ENCODE peak calls at places on chromosomes 16 and 17, in seven cellular contexts. One of them, this sample, is unnamed.

GRCh38 chr17:16483021-16483645 is 8.9 kb downstream of the LRRC75A start:
- DNase-seq in AG04450: no peak
- DNase-seq in ascending aorta: no peak
- DNase-seq in activated CD8-positive, alpha-beta T cell treated with anti-CD3 and anti-CD28 coated beads for 36 hours: no peak
- DNase-seq in glutamatergic neuron: no peak
- DNase-seq in type B pancreatic cell: no peak
- DNase-seq in choroid plexus epithelial cell: no peak
- DNase-seq in this sample: no peak

GRCh38 chr16:87085441-87085840 is 231.8 kb downstream of the C16orf95 start:
- DNase-seq in type B pancreatic cell: no peak
- DNase-seq in ascending aorta: no peak
- DNase-seq in glutamatergic neuron: no peak
- DNase-seq in AG04450: no peak
- DNase-seq in choroid plexus epithelial cell: no peak
- DNase-seq in activated CD8-positive, alpha-beta T cell treated with anti-CD3 and anti-CD28 coated beads for 36 hours: no peak
- DNase-seq in this sample: no peak

GRCh38 chr16:17512636-17513220 is 42.0 kb upstream of the XYLT1 start:
- DNase-seq in glutamatergic neuron: no peak
- DNase-seq in type B pancreatic cell: no peak
- DNase-seq in choroid plexus epithelial cell: no peak
- DNase-seq in AG04450: no peak
- DNase-seq in activated CD8-positive, alpha-beta T cell treated with anti-CD3 and anti-CD28 coated beads for 36 hours: no peak
- DNase-seq in ascending aorta: no peak
- DNase-seq in this sample: no peak

GRCh38 chr16:22162658-22163009 is 328 bp downstream of the SDR42E2 start:
- DNase-seq in type B pancreatic cell: no peak
- DNase-seq in choroid plexus epithelial cell: no peak
- DNase-seq in activated CD8-positive, alpha-beta T cell treated with anti-CD3 and anti-CD28 coated beads for 36 hours: no peak
- DNase-seq in glutamatergic neuron: no peak
- DNase-seq in ascending aorta: no peak
- DNase-seq in AG04450: no peak
- DNase-seq in this sample: no peak

GRCh38 chr16:15523939-15524338 is 89.6 kb downstream of the BMERB1 start:
- DNase-seq in type B pancreatic cell: no peak
- DNase-seq in glutamatergic neuron: no peak
- DNase-seq in AG04450: no peak
- DNase-seq in activated CD8-positive, alpha-beta T cell treated with anti-CD3 and anti-CD28 coated beads for 36 hours: no peak
- DNase-seq in choroid plexus epithelial cell: no peak
- DNase-seq in ascending aorta: no peak
- DNase-seq in this sample: no peak

GRCh38 chr16:76837872-76838271 is 353.1 kb upstream of the MON1B start:
- DNase-seq in activated CD8-positive, alpha-beta T cell treated with anti-CD3 and anti-CD28 coated beads for 36 hours: no peak
- DNase-seq in type B pancreatic cell: no peak
- DNase-seq in ascending aorta: no peak
- DNase-seq in AG04450: no peak
- DNase-seq in choroid plexus epithelial cell: no peak
- DNase-seq in glutamatergic neuron: no peak
- DNase-seq in this sample: no peak

GRCh38 chr17:38322156-38322779 is 21.5 kb downstream of the GPR179 start:
- DNase-seq in glutamatergic neuron: peak; percentile 83
- DNase-seq in choroid plexus epithelial cell: peak; percentile 71
- DNase-seq in AG04450: no peak
- DNase-seq in type B pancreatic cell: peak; percentile 75
- DNase-seq in activated CD8-positive, alpha-beta T cell treated with anti-CD3 and anti-CD28 coated beads for 36 hours: peak; percentile 83
- DNase-seq in ascending aorta: peak; percentile 76
- DNase-seq in this sample: peak; percentile 74

GRCh38 chr17:46061435-46061834 is 62.4 kb downstream of the STH start:
- DNase-seq in type B pancreatic cell: no peak
- DNase-seq in ascending aorta: no peak
- DNase-seq in AG04450: no peak
- DNase-seq in glutamatergic neuron: no peak
- DNase-seq in activated CD8-positive, alpha-beta T cell treated with anti-CD3 and anti-CD28 coated beads for 36 hours: no peak
- DNase-seq in choroid plexus epithelial cell: peak; percentile 52
- DNase-seq in this sample: no peak

GRCh38 chr17:81221842-81222619 is 734 bp downstream of the CEP131 start:
- DNase-seq in ascending aorta: no peak
- DNase-seq in AG04450: no peak
- DNase-seq in activated CD8-positive, alpha-beta T cell treated with anti-CD3 and anti-CD28 coated beads for 36 hours: no peak
- DNase-seq in choroid plexus epithelial cell: no peak
- DNase-seq in type B pancreatic cell: no peak
- DNase-seq in glutamatergic neuron: no peak
- DNase-seq in this sample: no peak

GRCh38 chr16:84049403-84050060 is 6.9 kb upstream of the SLC38A8 start:
- DNase-seq in type B pancreatic cell: no peak
- DNase-seq in glutamatergic neuron: no peak
- DNase-seq in ascending aorta: no peak
- DNase-seq in AG04450: no peak
- DNase-seq in activated CD8-positive, alpha-beta T cell treated with anti-CD3 and anti-CD28 coated beads for 36 hours: no peak
- DNase-seq in choroid plexus epithelial cell: no peak
- DNase-seq in this sample: no peak

GRCh38 chr17:57875109-57876022 is 25.5 kb upstream of the MRPS23 start:
- DNase-seq in AG04450: peak; percentile 97
- DNase-seq in glutamatergic neuron: peak; percentile 70
- DNase-seq in ascending aorta: peak; percentile 96
- DNase-seq in type B pancreatic cell: peak; percentile 81
- DNase-seq in activated CD8-positive, alpha-beta T cell treated with anti-CD3 and anti-CD28 coated beads for 36 hours: no peak
- DNase-seq in choroid plexus epithelial cell: peak; percentile 98
- DNase-seq in this sample: peak; percentile 66

GRCh38 chr17:67386965-67387551 is 10.0 kb downstream of the PITPNC1 start:
- DNase-seq in AG04450: no peak
- DNase-seq in type B pancreatic cell: no peak
- DNase-seq in glutamatergic neuron: peak; percentile 85
- DNase-seq in ascending aorta: no peak
- DNase-seq in choroid plexus epithelial cell: peak; percentile 32
- DNase-seq in activated CD8-positive, alpha-beta T cell treated with anti-CD3 and anti-CD28 coated beads for 36 hours: peak; percentile 82
- DNase-seq in this sample: peak; percentile 67

GRCh38 chr17:50359998-50360461 is 13.0 kb downstream of the MRPL27 start:
- DNase-seq in activated CD8-positive, alpha-beta T cell treated with anti-CD3 and anti-CD28 coated beads for 36 hours: no peak
- DNase-seq in AG04450: no peak
- DNase-seq in type B pancreatic cell: no peak
- DNase-seq in ascending aorta: no peak
- DNase-seq in glutamatergic neuron: no peak
- DNase-seq in choroid plexus epithelial cell: no peak
- DNase-seq in this sample: no peak

GRCh38 chr17:62091804-62092203 is 26.7 kb upstream of the MED13 start:
- DNase-seq in activated CD8-positive, alpha-beta T cell treated with anti-CD3 and anti-CD28 coated beads for 36 hours: no peak
- DNase-seq in choroid plexus epithelial cell: no peak
- DNase-seq in AG04450: no peak
- DNase-seq in glutamatergic neuron: no peak
- DNase-seq in ascending aorta: no peak
- DNase-seq in type B pancreatic cell: no peak
- DNase-seq in this sample: no peak

GRCh38 chr17:79721993-79722671 is 8.6 kb upstream of the ENPP7 start:
- DNase-seq in AG04450: no peak
- DNase-seq in glutamatergic neuron: no peak
- DNase-seq in choroid plexus epithelial cell: peak; percentile 41
- DNase-seq in activated CD8-positive, alpha-beta T cell treated with anti-CD3 and anti-CD28 coated beads for 36 hours: no peak
- DNase-seq in type B pancreatic cell: no peak
- DNase-seq in ascending aorta: no peak
- DNase-seq in this sample: no peak

GRCh38 chr17:6471531-6472465 is 27.5 kb downstream of the PIMREG start:
- DNase-seq in choroid plexus epithelial cell: peak; percentile 43
- DNase-seq in activated CD8-positive, alpha-beta T cell treated with anti-CD3 and anti-CD28 coated beads for 36 hours: no peak
- DNase-seq in glutamatergic neuron: no peak
- DNase-seq in AG04450: peak; percentile 15
- DNase-seq in type B pancreatic cell: no peak
- DNase-seq in ascending aorta: no peak
- DNase-seq in this sample: no peak

GRCh38 chr17:4747847-4748246 is 8.1 kb upstream of the CXCL16 start:
- DNase-seq in ascending aorta: no peak
- DNase-seq in type B pancreatic cell: no peak
- DNase-seq in choroid plexus epithelial cell: no peak
- DNase-seq in AG04450: no peak
- DNase-seq in activated CD8-positive, alpha-beta T cell treated with anti-CD3 and anti-CD28 coated beads for 36 hours: peak; percentile 48
- DNase-seq in glutamatergic neuron: no peak
- DNase-seq in this sample: no peak

GRCh38 chr16:35752773-35753558 is 2293.6 kb downstream of the TP53TG3F start:
- DNase-seq in activated CD8-positive, alpha-beta T cell treated with anti-CD3 and anti-CD28 coated beads for 36 hours: no peak
- DNase-seq in glutamatergic neuron: no peak
- DNase-seq in ascending aorta: peak; percentile 43
- DNase-seq in AG04450: no peak
- DNase-seq in choroid plexus epithelial cell: no peak
- DNase-seq in type B pancreatic cell: no peak
- DNase-seq in this sample: no peak

GRCh38 chr17:73304438-73304837 is 7.4 kb downstream of the CDC42EP4 start:
- DNase-seq in ascending aorta: no peak
- DNase-seq in choroid plexus epithelial cell: no peak
- DNase-seq in AG04450: no peak
- DNase-seq in activated CD8-positive, alpha-beta T cell treated with anti-CD3 and anti-CD28 coated beads for 36 hours: no peak
- DNase-seq in glutamatergic neuron: no peak
- DNase-seq in type B pancreatic cell: no peak
- DNase-seq in this sample: no peak

GRCh38 chr16:9091867-9092281 is 430 bp downstream of the HAPSTR1 start:
- DNase-seq in choroid plexus epithelial cell: no peak
- DNase-seq in activated CD8-positive, alpha-beta T cell treated with anti-CD3 and anti-CD28 coated beads for 36 hours: peak; percentile 58
- DNase-seq in glutamatergic neuron: no peak
- DNase-seq in type B pancreatic cell: peak; percentile 74
- DNase-seq in AG04450: no peak
- DNase-seq in ascending aorta: peak; percentile 71
- DNase-seq in this sample: peak; percentile 6

GRCh38 chr17:1636732-1637285 is 8.2 kb upstream of the SLC43A2 start:
- DNase-seq in activated CD8-positive, alpha-beta T cell treated with anti-CD3 and anti-CD28 coated beads for 36 hours: no peak
- DNase-seq in choroid plexus epithelial cell: no peak
- DNase-seq in AG04450: no peak
- DNase-seq in type B pancreatic cell: no peak
- DNase-seq in ascending aorta: no peak
- DNase-seq in glutamatergic neuron: no peak
- DNase-seq in this sample: no peak

GRCh38 chr16:89090182-89090630 is 3.4 kb upstream of the ACSF3 start:
- DNase-seq in type B pancreatic cell: no peak
- DNase-seq in ascending aorta: no peak
- DNase-seq in glutamatergic neuron: no peak
- DNase-seq in choroid plexus epithelial cell: no peak
- DNase-seq in activated CD8-positive, alpha-beta T cell treated with anti-CD3 and anti-CD28 coated beads for 36 hours: no peak
- DNase-seq in AG04450: no peak
- DNase-seq in this sample: no peak

GRCh38 chr17:31580331-31581021 is 189.0 kb downstream of the RAB11FIP4 start:
- DNase-seq in glutamatergic neuron: no peak
- DNase-seq in ascending aorta: peak; percentile 90
- DNase-seq in type B pancreatic cell: no peak
- DNase-seq in AG04450: no peak
- DNase-seq in activated CD8-positive, alpha-beta T cell treated with anti-CD3 and anti-CD28 coated beads for 36 hours: no peak
- DNase-seq in choroid plexus epithelial cell: peak; percentile 61
- DNase-seq in this sample: no peak

DNA sequence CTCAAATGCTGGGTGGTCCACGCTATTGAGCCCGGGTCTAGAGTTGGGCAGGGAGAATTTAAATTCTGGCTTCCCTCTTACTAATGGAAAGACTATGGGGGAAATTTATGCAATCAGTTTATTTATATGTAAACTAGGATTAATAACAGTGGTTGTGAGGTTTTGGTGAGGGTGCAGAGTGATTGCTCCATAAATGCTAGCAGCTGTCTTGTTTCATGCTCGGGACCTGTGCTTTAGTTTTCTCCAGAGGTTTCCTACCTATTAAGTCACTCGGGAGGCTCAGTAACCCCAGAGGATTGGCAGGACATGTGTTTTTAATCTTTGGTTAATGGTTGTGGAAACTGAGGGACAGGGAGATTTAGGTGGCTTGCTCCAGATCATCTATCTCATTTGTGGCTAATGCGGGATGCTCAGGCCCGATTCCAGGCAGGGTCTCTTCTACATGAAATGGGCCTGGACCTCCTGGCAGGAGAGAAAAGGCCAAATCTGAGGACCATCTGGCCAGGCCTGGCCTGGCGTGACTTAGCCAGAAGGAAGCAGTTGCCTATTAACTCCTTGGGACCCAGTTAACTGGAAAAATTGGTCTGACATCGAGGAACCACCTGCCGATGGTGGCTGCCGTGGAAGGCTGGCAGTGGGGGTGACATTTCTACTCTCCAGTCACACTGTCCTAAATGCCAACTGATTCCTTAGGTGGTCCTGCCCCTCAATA is 2.1 kb downstream of the PRCD start:
- DNase-seq in AG04450: no peak
- DNase-seq in activated CD8-positive, alpha-beta T cell treated with anti-CD3 and anti-CD28 coated beads for 36 hours: no peak
- DNase-seq in glutamatergic neuron: no peak
- DNase-seq in type B pancreatic cell: no peak
- DNase-seq in ascending aorta: no peak
- DNase-seq in choroid plexus epithelial cell: no peak
- DNase-seq in this sample: no peak
- TF ChIP-seq CTCF in AG04450: no peak
- TF ChIP-seq CTCF in activated CD8-positive, alpha-beta T cell treated with anti-CD3 and anti-CD28 coated beads for 36 hours: no peak
- TF ChIP-seq CTCF in glutamatergic neuron: no peak
- TF ChIP-seq CTCF in type B pancreatic cell: no peak
- TF ChIP-seq CTCF in ascending aorta: no peak
- TF ChIP-seq CTCF in choroid plexus epithelial cell: no peak
- TF ChIP-seq CTCF in this sample: no peak

GRCh38 chr17:11144358-11145233 is 96.4 kb upstream of the SHISA6 start:
- DNase-seq in ascending aorta: no peak
- DNase-seq in choroid plexus epithelial cell: peak; percentile 5
- DNase-seq in activated CD8-positive, alpha-beta T cell treated with anti-CD3 and anti-CD28 coated beads for 36 hours: peak; percentile 12
- DNase-seq in AG04450: no peak
- DNase-seq in type B pancreatic cell: no peak
- DNase-seq in glutamatergic neuron: peak; percentile 26
- DNase-seq in this sample: peak; percentile 23
- TF ChIP-seq CTCF in ascending aorta: no peak
- TF ChIP-seq CTCF in choroid plexus epithelial cell: peak; percentile 21
- TF ChIP-seq CTCF in activated CD8-positive, alpha-beta T cell treated with anti-CD3 and anti-CD28 coated beads for 36 hours: peak; percentile 60
- TF ChIP-seq CTCF in AG04450: no peak
- TF ChIP-seq CTCF in type B pancreatic cell: peak; percentile 81
- TF ChIP-seq CTCF in glutamatergic neuron: peak; percentile 76
- TF ChIP-seq CTCF in this sample: peak; percentile 79

DNA sequence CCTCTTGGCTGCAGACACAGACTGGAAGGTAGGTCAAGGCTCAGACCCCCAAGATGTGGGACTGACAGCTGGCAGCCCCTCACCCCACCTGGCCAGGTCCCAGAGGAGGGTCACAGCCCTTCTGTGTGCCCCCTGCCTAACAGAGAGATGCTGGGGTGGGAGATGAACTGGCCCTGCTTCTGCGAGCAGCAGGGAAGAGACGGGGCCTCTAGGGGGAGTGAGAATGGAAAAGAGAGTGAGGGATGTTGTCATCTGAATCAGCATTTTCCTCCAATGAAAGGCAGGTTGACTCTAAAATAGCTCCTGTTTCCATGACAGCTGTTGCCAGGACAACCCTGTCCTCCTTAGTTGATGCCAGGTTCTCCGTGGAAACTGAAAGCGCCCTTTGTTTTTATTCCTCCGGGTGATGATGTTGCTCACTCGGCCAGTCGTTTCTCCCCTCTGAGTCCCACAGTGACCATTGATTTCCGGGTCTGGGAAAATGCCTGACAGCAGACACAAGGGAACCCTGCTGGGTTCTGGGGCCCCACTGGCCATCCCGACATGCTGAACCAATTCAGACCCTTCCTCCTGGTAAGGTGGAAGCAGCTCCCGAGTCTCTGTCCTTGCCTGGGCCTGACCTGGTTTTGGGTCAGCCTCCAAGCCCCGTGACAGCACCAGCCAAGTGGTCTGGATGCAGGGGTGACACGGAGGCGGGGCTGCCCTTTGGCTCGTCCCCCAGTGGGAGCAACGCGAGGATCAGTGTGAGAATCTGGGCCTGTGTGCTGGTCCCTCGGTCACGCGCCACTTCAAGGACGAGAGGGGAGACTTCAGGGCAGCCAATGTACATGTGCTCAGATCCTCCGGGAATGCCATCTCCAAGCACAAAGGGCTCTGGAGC is 4.7 kb upstream of the NDRG4 start:
- DNase-seq in glutamatergic neuron: peak; percentile 87
- DNase-seq in choroid plexus epithelial cell: peak; percentile 99
- DNase-seq in activated CD8-positive, alpha-beta T cell treated with anti-CD3 and anti-CD28 coated beads for 36 hours: peak; percentile 94
- DNase-seq in AG04450: peak; percentile 93
- DNase-seq in ascending aorta: peak; percentile 91
- DNase-seq in type B pancreatic cell: peak; percentile 84
- DNase-seq in this sample: peak; percentile 91
- TF ChIP-seq CTCF in glutamatergic neuron: peak; percentile 41
- TF ChIP-seq CTCF in choroid plexus epithelial cell: peak; percentile 81
- TF ChIP-seq CTCF in activated CD8-positive, alpha-beta T cell treated with anti-CD3 and anti-CD28 coated beads for 36 hours: peak; percentile 61
- TF ChIP-seq CTCF in AG04450: peak; percentile 76
- TF ChIP-seq CTCF in ascending aorta: peak; percentile 38
- TF ChIP-seq CTCF in type B pancreatic cell: peak; percentile 73
- TF ChIP-seq CTCF in this sample: peak; percentile 64

GRCh38 chr16:66924527-66925321 is 611 bp downstream of the RRAD start:
- DNase-seq in ascending aorta: no peak
- DNase-seq in type B pancreatic cell: no peak
- DNase-seq in activated CD8-positive, alpha-beta T cell treated with anti-CD3 and anti-CD28 coated beads for 36 hours: peak; percentile 53
- DNase-seq in choroid plexus epithelial cell: no peak
- DNase-seq in AG04450: no peak
- DNase-seq in glutamatergic neuron: peak; percentile 73
- DNase-seq in this sample: peak; percentile 43
- TF ChIP-seq CTCF in ascending aorta: peak; percentile 40
- TF ChIP-seq CTCF in type B pancreatic cell: peak; percentile 63
- TF ChIP-seq CTCF in activated CD8-positive, alpha-beta T cell treated with anti-CD3 and anti-CD28 coated beads for 36 hours: peak; percentile 63
- TF ChIP-seq CTCF in choroid plexus epithelial cell: no peak
- TF ChIP-seq CTCF in AG04450: peak; percentile 16
- TF ChIP-seq CTCF in glutamatergic neuron: peak; percentile 26
- TF ChIP-seq CTCF in this sample: peak; percentile 56

This sample was measured in neural crest cell.